ENCODE peak calls at places on chromosomes 7 and 10, in seven cellular contexts. W is psoas muscle, M is mesendoderm, S is left ventricle myocardium inferior, U is heart right ventricle, R is endodermal cell, J is A549. X is an unnamed sample.

GRCh38 chr10:97974108-97974507 is 56.3 kb downstream of the CRTAC1 start:
- DNase-seq in R (peak), S (no peak), M (peak), J (no peak), U (no peak), W (no peak), X (no peak)

GRCh38 chr7:93923291-93923690 is 1.8 kb downstream of the GNG11 start:
- DNase-seq in W (no peak), S (no peak), R (no peak), U (no peak), J (peak), M (no peak), X (no peak)

GRCh38 chr7:149872419-149873073 is 1.2 kb upstream of the ATP6V0E2 start:
- DNase-seq in W (peak), U (peak), J (peak), S (peak), M (peak), R (peak), X (peak)

GRCh38 chr10:4303045-4303444 is 518.0 kb upstream of the KLF6 start:
- DNase-seq in U (no peak), R (no peak), W (no peak), S (no peak), M (peak), J (peak), X (no peak)

GRCh38 chr7:42993038-42993437 is 60.9 kb downstream of the MRPL32 start:
- DNase-seq in S (no peak), U (no peak), R (peak), J (no peak), W (no peak), M (peak), X (no peak)

GRCh38 chr10:98536551-98536950 is 89.8 kb upstream of the HPS1 start:
- DNase-seq in J (peak), S (no peak), M (no peak), U (no peak), W (no peak), R (no peak), X (no peak)

GRCh38 chr7:128067983-128068382 is 36.7 kb upstream of the LRRC4 start:
- DNase-seq in W (no peak), R (no peak), S (no peak), J (no peak), U (no peak), M (no peak), X (no peak)

GRCh38 chr7:29274156-29275017 is 79.8 kb downstream of the CHN2 start:
- DNase-seq in R (peak), S (no peak), U (no peak), W (no peak), J (no peak), M (no peak), X (no peak)

GRCh38 chr10:124229516-124230051 is 136.2 kb upstream of the CHST15 start:
- DNase-seq in W (no peak), R (no peak), J (no peak), U (no peak), S (no peak), M (no peak), X (no peak)

GRCh38 chr10:35925511-35925910 is 283.4 kb upstream of the FZD8 start:
- DNase-seq in W (no peak), R (peak), U (no peak), M (peak), J (no peak), S (no peak), X (no peak)

GRCh38 chr10:86711237-86711956 is 43.1 kb downstream of the LDB3 start:
- DNase-seq in S (peak), W (peak), R (peak), U (peak), M (peak), J (peak), X (peak)

GRCh38 chr7:8625612-8626011 is 192.2 kb downstream of the NXPH1 start:
- DNase-seq in M (no peak), J (no peak), S (no peak), U (no peak), R (no peak), W (no peak), X (no peak)

GRCh38 chr7:99290980-99291607 is 18.5 kb downstream of the MYH16 start:
- DNase-seq in W (no peak), M (no peak), R (no peak), U (no peak), S (no peak), J (peak), X (no peak)

GRCh38 chr10:52232561-52233350 is 81.3 kb upstream of the DKK1 start:
- DNase-seq in J (peak), M (no peak), S (no peak), R (no peak), W (no peak), U (no peak), X (no peak)

GRCh38 chr10:84603971-84604370 is 275.6 kb downstream of the CCSER2 start:
- DNase-seq in M (peak), S (no peak), J (no peak), U (no peak), R (peak), W (no peak), X (peak)

GRCh38 chr10:124367936-124368335 is 50.8 kb downstream of the OAT start:
- DNase-seq in S (no peak), J (no peak), U (no peak), M (no peak), W (no peak), R (no peak), X (no peak)

GRCh38 chr10:58174831-58175230 is 92.9 kb downstream of the IPMK start:
- DNase-seq in M (no peak), U (no peak), R (no peak), W (no peak), J (no peak), S (no peak), X (no peak)

GRCh38 chr10:8636371-8636770 is 581.9 kb downstream of the GATA3 start:
- DNase-seq in S (no peak), J (no peak), U (no peak), R (no peak), W (no peak), M (no peak), X (no peak)

GRCh38 chr7:158995514-158995913 is 139.2 kb downstream of the DYNC2I1 start:
- DNase-seq in U (no peak), R (no peak), S (no peak), J (no peak), M (no peak), W (no peak), X (no peak)

GRCh38 chr10:31867646-31868045 is 61.0 kb downstream of the ARHGAP12 start:
- DNase-seq in S (no peak), U (no peak), W (no peak), R (no peak), J (peak), M (no peak), X (no peak)
- H3K27ac ChIP-seq in S (no peak), U (no peak), W (no peak), R (no peak), J (peak), M (no peak), X (no peak)

GRCh38 chr10:78081292-78081691 is 47.6 kb downstream of the RPS24 start:
- DNase-seq in W (no peak), M (no peak), S (no peak), J (no peak), U (no peak), R (no peak), X (no peak)
- H3K27ac ChIP-seq in W (no peak), M (no peak), S (no peak), J (no peak), U (no peak), R (no peak), X (no peak)

DNA sequence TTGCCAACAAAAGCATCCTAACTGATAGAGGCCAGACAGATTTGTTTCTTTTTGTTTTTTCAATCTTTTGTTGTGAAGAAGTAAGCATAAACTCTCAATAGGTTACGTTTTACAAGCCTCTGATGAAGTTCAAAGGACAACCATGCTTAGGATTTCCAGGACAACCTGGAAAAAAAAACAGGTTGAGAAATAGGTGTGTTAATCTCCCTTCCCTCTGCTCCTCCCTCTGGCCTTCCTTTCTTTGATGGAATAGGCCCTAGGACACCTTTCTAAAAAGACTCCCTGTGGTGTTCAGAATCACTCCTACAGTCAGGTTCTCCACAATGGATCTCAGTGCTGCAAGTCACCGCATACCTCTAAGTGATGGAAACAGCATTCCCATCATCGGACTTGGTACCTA is at the start of gene AKR1D1:
- DNase-seq in W (no peak), S (no peak), M (no peak), U (no peak), R (no peak), J (no peak), X (no peak)
- H3K27ac ChIP-seq in W (no peak), S (no peak), M (no peak), U (no peak), R (no peak), J (no peak), X (no peak)

GRCh38 chr7:151705744-151706567 is 171.0 kb downstream of the PRKAG2 start:
- DNase-seq in U (peak), J (peak), S (peak), R (peak), M (peak), W (peak), X (no peak)

GRCh38 chr7:151706568-151707469 is 170.1 kb downstream of the PRKAG2 start:
- DNase-seq in S (peak), M (no peak), U (no peak), J (no peak), W (peak), R (no peak), X (no peak)

GRCh38 chr7:151704284-151704968 is 172.5 kb downstream of the PRKAG2 start:
- DNase-seq in U (no peak), W (peak), J (no peak), M (no peak), R (no peak), S (peak), X (no peak)

GRCh38 chr7:151702961-151703360 is 174.0 kb downstream of the PRKAG2 start:
- DNase-seq in J (no peak), S (peak), W (peak), U (no peak), M (no peak), R (no peak), X (no peak)

DNA sequence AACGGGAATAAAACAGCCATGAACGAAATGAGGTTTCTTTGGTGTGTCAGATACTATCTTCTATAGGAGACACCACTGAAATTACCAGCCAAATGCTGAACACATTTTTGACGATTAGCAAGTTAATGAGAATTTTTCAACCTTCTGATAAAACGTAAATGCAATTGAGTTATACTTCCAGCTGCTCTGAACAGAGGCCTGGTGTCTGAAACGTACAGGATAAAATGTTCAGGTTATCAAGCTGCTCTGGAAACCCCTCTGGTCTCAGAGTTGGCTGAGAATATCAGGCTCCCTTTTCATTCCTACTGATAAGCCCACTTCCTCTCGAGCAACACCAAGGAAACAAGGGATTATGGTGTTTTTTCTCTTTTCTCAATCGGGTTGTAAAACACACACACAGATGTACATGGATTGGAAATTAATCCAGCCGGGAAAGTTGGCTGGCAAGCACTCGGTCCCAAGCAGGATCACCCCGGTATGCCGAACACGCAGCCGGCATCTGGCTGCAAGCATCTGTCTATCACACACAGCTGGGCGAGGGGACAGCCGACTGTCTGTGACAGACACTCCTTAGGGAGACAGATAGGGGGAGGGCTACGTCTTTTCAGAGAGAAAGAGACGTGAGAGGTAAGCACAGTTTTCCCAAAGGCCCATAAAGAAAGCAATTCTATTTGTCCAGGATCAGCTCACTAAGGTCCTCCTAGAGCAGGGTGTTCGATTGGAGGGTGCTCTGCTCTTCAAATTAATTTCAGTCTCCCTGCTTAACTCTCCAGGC is 171.8 kb downstream of the PRKAG2 start:
- DNase-seq in J (no peak), M (peak), S (peak), U (no peak), R (peak), W (no peak), X (no peak)
- H3K27ac ChIP-seq in J (peak), M (no peak), S (peak), U (no peak), R (no peak), W (peak), X (peak)

GRCh38 chr10:122128357-122128756 is 139.4 kb downstream of the TACC2 start:
- DNase-seq in R (no peak), J (no peak), M (no peak), S (peak), W (peak), U (peak), X (peak)

GRCh38 chr10:122126763-122127659 is 138.0 kb downstream of the TACC2 start:
- DNase-seq in J (peak), W (no peak), R (peak), M (peak), U (peak), S (no peak), X (peak)

GRCh38 chr10:122130474-122131110 is 140.5 kb upstream of the BTBD16 start:
- DNase-seq in W (no peak), U (no peak), R (no peak), M (no peak), J (no peak), S (no peak), X (no peak)

GRCh38 chr10:122124808-122125207 is 135.8 kb downstream of the TACC2 start:
- DNase-seq in U (no peak), J (no peak), W (no peak), R (no peak), S (no peak), M (no peak), X (no peak)

DNA sequence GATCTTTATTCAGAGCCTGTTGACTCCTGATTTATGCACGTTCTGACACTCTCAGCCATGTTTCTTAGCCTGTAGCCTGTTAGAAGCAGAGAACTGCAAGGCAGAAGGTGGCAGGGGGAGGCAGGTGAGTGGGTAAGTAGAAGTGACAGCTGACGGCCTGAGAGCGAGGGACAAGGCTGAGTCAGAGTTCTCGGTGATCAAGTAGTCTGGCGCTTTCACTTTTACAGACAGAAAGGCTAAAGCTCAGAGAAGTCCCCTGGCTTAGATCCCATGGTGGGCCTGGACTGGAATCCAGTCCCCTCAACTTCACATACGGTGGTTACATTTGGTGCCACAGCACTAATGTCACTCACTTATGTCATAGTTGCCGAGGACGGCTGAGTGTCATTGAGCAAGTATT is 139.0 kb downstream of the TACC2 start:
- DNase-seq in W (peak), S (no peak), M (peak), R (peak), J (no peak), U (peak), X (peak)
- H3K27ac ChIP-seq in W (peak), S (peak), M (no peak), R (no peak), J (peak), U (peak), X (peak)

DNA sequence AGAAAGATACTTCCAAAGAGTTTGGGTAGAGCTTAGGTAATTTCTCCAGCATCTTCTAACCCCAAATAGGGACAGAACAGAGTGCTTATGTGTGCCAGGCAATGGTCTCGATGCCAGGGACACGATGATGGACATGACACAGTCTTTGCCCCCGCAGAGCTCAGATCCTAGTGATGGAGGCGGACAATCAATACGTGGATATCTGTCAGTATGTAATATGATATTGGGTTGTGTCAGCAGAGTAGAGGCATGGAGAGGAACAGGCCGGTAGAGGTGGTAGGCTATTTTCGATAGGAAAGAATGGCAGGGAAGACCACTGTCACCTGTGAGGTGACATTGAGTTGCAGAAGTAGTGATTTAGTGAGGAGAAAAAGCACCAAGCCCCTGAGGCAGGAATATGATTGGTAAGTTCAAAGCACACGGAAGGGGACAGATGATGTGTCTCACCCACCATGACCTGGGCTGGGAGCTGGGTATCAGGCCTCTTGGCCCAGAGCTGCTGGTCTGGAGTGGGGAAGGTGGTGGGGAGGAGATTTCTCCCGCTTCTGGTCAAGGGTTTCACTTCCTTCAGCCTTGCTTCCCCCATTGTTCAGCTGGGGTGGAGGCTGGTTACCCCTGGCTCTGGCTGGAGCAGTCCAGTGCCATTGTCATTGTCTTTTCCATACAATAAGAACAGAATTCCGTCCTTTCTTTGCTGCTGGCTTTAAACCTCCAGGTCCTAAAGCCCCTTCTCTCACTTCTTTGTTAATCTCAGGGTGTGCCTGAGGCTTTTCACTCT is 36.0 kb upstream of the SRGN start:
- DNase-seq in J (no peak), U (peak), W (no peak), R (no peak), S (no peak), M (no peak), X (no peak)
- H3K27ac ChIP-seq in J (no peak), U (peak), W (peak), R (no peak), S (peak), M (no peak), X (no peak)

DNA sequence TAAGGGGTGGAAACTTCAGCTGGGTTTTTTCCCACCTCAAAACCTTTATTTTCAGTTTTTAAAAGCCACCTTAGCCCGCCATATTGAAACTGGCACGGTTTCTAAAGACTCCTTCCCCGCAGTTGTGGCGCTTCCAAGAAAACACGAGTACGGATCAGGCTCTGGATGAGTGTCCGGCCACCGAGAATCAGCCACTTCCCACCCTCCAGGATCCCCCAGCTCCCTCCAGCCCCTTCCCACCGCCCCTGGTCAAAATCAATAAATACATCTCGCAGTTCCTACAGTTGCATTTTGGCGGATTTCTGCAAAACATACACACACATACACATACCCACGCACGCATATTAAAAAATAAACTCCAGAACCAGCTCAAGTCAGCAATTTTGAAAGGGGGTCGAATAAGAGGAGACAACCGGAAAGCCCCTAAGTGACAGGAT is 1.1 kb downstream of the SFMBT2 start:
- DNase-seq in S (no peak), W (no peak), J (peak), U (peak), R (peak), M (peak), X (no peak)
- H3K27ac ChIP-seq in S (peak), W (peak), J (peak), U (peak), R (no peak), M (no peak), X (no peak)

GRCh38 chr7:115747174-115747573 is 283.4 kb downstream of the TFEC start:
- DNase-seq in J (no peak), S (no peak), U (no peak), M (no peak), W (no peak), R (no peak), X (no peak)
- H3K27ac ChIP-seq in J (no peak), S (no peak), U (no peak), M (no peak), W (no peak), R (no peak), X (no peak)

GRCh38 chr10:113921571-113922370 is 67.3 kb downstream of the NHLRC2 start:
- DNase-seq in W (no peak), R (no peak), U (no peak), M (no peak), S (no peak), J (no peak), X (no peak)
- H3K27ac ChIP-seq in W (no peak), R (no peak), U (no peak), M (no peak), S (no peak), J (no peak), X (no peak)

GRCh38 chr7:116502201-116503096 is 2.9 kb downstream of the CAV2 start:
- DNase-seq in U (no peak), M (no peak), R (no peak), W (no peak), J (peak), S (no peak), X (no peak)

GRCh38 chr7:116501425-116502167 is 2.1 kb downstream of the CAV2 start:
- DNase-seq in W (no peak), J (peak), M (no peak), U (peak), S (peak), R (no peak), X (no peak)

GRCh38 chr7:116505823-116506222 is 6.3 kb downstream of the CAV2 start:
- DNase-seq in R (no peak), M (no peak), S (no peak), W (no peak), U (no peak), J (no peak), X (no peak)

GRCh38 chr7:116503835-116504234 is 4.3 kb downstream of the CAV2 start:
- DNase-seq in W (no peak), M (no peak), R (no peak), U (no peak), S (no peak), J (no peak), X (no peak)

DNA sequence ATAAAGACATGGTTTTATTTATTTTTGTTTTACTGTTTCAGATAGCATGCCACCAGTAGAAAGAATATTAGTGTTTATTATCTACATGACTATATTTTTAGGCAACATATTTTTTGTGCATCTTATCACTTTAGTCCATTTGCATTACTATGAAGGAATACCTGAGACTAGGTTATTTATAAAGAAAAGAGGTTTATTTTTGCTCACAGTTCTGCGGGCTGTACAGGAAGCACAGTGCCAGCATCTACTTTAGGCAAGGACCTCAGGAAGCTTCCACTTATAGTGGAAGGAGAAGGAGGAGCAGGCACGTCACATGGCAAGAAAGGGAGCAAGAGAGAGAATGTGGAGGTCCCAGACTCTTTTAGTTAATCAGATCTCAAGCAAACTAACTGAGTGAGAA is 5.7 kb downstream of the CAV2 start:
- DNase-seq in J (no peak), R (no peak), S (no peak), M (no peak), W (no peak), U (no peak), X (no peak)
- H3K27ac ChIP-seq in J (peak), R (no peak), S (peak), M (no peak), W (no peak), U (peak), X (no peak)

X was measured in tibial artery.